ENCODE peak calls at places on chromosome 18, in five cellular contexts. One of them, this sample, is unnamed.

GRCh38 chr18:24076950-24077349 is 61.9 kb upstream of the CABYR start:
- DNase-seq in K562: no peak
- DNase-seq in A549: no peak
- DNase-seq in GM12878: no peak
- DNase-seq in HepG2: no peak
- DNase-seq in this sample: no peak

GRCh38 chr18:62183578-62184195 is 3.2 kb downstream of the PIGN start:
- DNase-seq in GM12878: no peak
- DNase-seq in HepG2: peak; percentile 44
- DNase-seq in K562: no peak
- DNase-seq in A549: peak; percentile 13
- DNase-seq in this sample: peak; percentile 79

GRCh38 chr18:55236150-55236931 is 277.1 kb upstream of the CCDC68 start:
- DNase-seq in A549: no peak
- DNase-seq in HepG2: no peak
- DNase-seq in GM12878: no peak
- DNase-seq in K562: no peak
- DNase-seq in this sample: no peak

GRCh38 chr18:42298744-42299685 is 344.0 kb downstream of the PIK3C3 start:
- DNase-seq in HepG2: peak; percentile 68
- DNase-seq in K562: peak; percentile 46
- DNase-seq in GM12878: no peak
- DNase-seq in A549: peak; percentile 15
- DNase-seq in this sample: peak; percentile 61

GRCh38 chr18:650428-650858 is 7.0 kb upstream of the TYMS start:
- DNase-seq in A549: no peak
- DNase-seq in GM12878: peak; percentile 74
- DNase-seq in K562: no peak
- DNase-seq in HepG2: no peak
- DNase-seq in this sample: no peak

GRCh38 chr18:7945882-7946281 is 378.8 kb downstream of the PTPRM start:
- DNase-seq in HepG2: peak; percentile 33
- DNase-seq in GM12878: no peak
- DNase-seq in A549: peak; percentile 57
- DNase-seq in K562: no peak
- DNase-seq in this sample: peak; percentile 89

GRCh38 chr18:63342206-63342605 is 22.6 kb upstream of the BCL2 start:
- DNase-seq in K562: peak; percentile 36
- DNase-seq in A549: peak; percentile 64
- DNase-seq in GM12878: no peak
- DNase-seq in HepG2: no peak
- DNase-seq in this sample: peak; percentile 35

GRCh38 chr18:46164920-46165319 is 60.7 kb downstream of the HAUS1 start:
- DNase-seq in GM12878: no peak
- DNase-seq in K562: no peak
- DNase-seq in HepG2: no peak
- DNase-seq in A549: no peak
- DNase-seq in this sample: no peak

GRCh38 chr18:286515-287310 is 18.9 kb upstream of the THOC1 start:
- DNase-seq in A549: no peak
- DNase-seq in HepG2: peak; percentile 20
- DNase-seq in K562: no peak
- DNase-seq in GM12878: no peak
- DNase-seq in this sample: peak; percentile 67

GRCh38 chr18:13558132-13558531 is 168.2 kb downstream of the FAM210A start:
- DNase-seq in K562: peak; percentile 47
- DNase-seq in GM12878: no peak
- DNase-seq in HepG2: peak; percentile 52
- DNase-seq in A549: peak; percentile 32
- DNase-seq in this sample: peak; percentile 40

GRCh38 chr18:13387856-13388548 is 169.4 kb downstream of the LDLRAD4 start:
- DNase-seq in HepG2: no peak
- DNase-seq in GM12878: no peak
- DNase-seq in A549: no peak
- DNase-seq in K562: no peak
- DNase-seq in this sample: peak; percentile 13

GRCh38 chr18:26631135-26631534 is 82.8 kb upstream of the KCTD1 start:
- DNase-seq in HepG2: no peak
- DNase-seq in K562: no peak
- DNase-seq in A549: no peak
- DNase-seq in GM12878: no peak
- DNase-seq in this sample: no peak

GRCh38 chr18:26436176-26437031 is 111.9 kb downstream of the KCTD1 start:
- DNase-seq in K562: no peak
- DNase-seq in GM12878: no peak
- DNase-seq in A549: peak; percentile 52
- DNase-seq in HepG2: peak; percentile 34
- DNase-seq in this sample: no peak

GRCh38 chr18:76662621-76663020 is 159.7 kb upstream of the ZNF236 start:
- DNase-seq in GM12878: no peak
- DNase-seq in A549: no peak
- DNase-seq in HepG2: no peak
- DNase-seq in K562: no peak
- DNase-seq in this sample: no peak

GRCh38 chr18:74493689-74494088 is 2.5 kb upstream of the CNDP2 start:
- DNase-seq in A549: peak; percentile 14
- DNase-seq in K562: no peak
- DNase-seq in GM12878: no peak
- DNase-seq in HepG2: peak; percentile 68
- DNase-seq in this sample: peak; percentile 54

GRCh38 chr18:13165636-13166423 is 52.7 kb upstream of the LDLRAD4 start:
- DNase-seq in A549: no peak
- DNase-seq in HepG2: no peak
- DNase-seq in GM12878: no peak
- DNase-seq in K562: no peak
- DNase-seq in this sample: no peak

GRCh38 chr18:48683661-48684060 is 144.8 kb downstream of the CTIF start:
- DNase-seq in A549: no peak
- DNase-seq in GM12878: no peak
- DNase-seq in HepG2: no peak
- DNase-seq in K562: no peak
- DNase-seq in this sample: no peak

GRCh38 chr18:35063875-35064274 is 22.7 kb downstream of the MAPRE2 start:
- DNase-seq in HepG2: no peak
- DNase-seq in K562: no peak
- DNase-seq in A549: no peak
- DNase-seq in GM12878: no peak
- DNase-seq in this sample: no peak

GRCh38 chr18:23835506-23835905 is 146.3 kb downstream of the LAMA3 start:
- DNase-seq in K562: no peak
- DNase-seq in HepG2: no peak
- DNase-seq in GM12878: no peak
- DNase-seq in A549: no peak
- DNase-seq in this sample: no peak

GRCh38 chr18:74196220-74197119 is 48.1 kb downstream of the TIMM21 start:
- DNase-seq in K562: peak; percentile 68
- DNase-seq in HepG2: peak; percentile 76
- DNase-seq in GM12878: peak; percentile 36
- DNase-seq in A549: peak; percentile 77
- DNase-seq in this sample: peak; percentile 78

GRCh38 chr18:26992920-26993319 is 127.4 kb upstream of the AQP4 start:
- DNase-seq in K562: no peak
- DNase-seq in GM12878: no peak
- DNase-seq in A549: no peak
- DNase-seq in HepG2: no peak
- DNase-seq in this sample: no peak

GRCh38 chr18:59861963-59862819 is 37.6 kb upstream of the PMAIP1 start:
- DNase-seq in HepG2: no peak
- DNase-seq in A549: no peak
- DNase-seq in K562: no peak
- DNase-seq in GM12878: peak; percentile 61
- DNase-seq in this sample: no peak
- TF ChIP-seq MYC in HepG2: no peak
- TF ChIP-seq MYC in A549: no peak
- TF ChIP-seq MYC in K562: no peak
- TF ChIP-seq MYC in GM12878: no peak
- TF ChIP-seq MYC in this sample: no peak

GRCh38 chr18:58497845-58498244 is 131.0 kb downstream of the ALPK2 start:
- DNase-seq in A549: no peak
- DNase-seq in GM12878: no peak
- DNase-seq in HepG2: no peak
- DNase-seq in K562: no peak
- DNase-seq in this sample: no peak

GRCh38 chr18:58501497-58501896 is 127.4 kb downstream of the ALPK2 start:
- DNase-seq in A549: no peak
- DNase-seq in GM12878: no peak
- DNase-seq in HepG2: no peak
- DNase-seq in K562: no peak
- DNase-seq in this sample: no peak

GRCh38 chr18:58502628-58503027 is 126.3 kb downstream of the ALPK2 start:
- DNase-seq in K562: no peak
- DNase-seq in GM12878: no peak
- DNase-seq in HepG2: no peak
- DNase-seq in A549: no peak
- DNase-seq in this sample: no peak

GRCh38 chr18:58499527-58499926 is 129.4 kb downstream of the ALPK2 start:
- DNase-seq in HepG2: no peak
- DNase-seq in A549: no peak
- DNase-seq in GM12878: no peak
- DNase-seq in K562: no peak
- DNase-seq in this sample: no peak

DNA sequence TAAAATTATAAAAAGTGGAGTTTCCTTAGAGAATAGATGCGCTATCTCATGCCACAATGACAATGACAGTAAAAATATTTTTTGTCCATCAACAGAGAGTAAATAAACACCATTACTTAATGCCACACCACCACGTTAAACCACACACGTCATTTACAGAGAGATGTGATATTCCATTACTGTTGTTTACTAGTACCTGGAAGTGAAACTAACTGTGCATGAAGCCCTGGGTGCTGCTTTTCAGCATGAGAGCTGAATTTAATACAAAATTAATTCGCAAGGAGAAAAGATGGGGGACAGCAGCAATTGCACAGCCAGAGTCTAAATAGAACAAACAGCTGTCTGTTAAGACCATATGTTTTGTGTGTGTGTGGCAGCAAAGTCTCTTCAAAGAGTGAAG is 127.9 kb downstream of the ALPK2 start:
- DNase-seq in K562: no peak
- DNase-seq in HepG2: no peak
- DNase-seq in A549: no peak
- DNase-seq in GM12878: no peak
- DNase-seq in this sample: no peak
- H3K27ac ChIP-seq in K562: no peak overlapping the region
- H3K27ac ChIP-seq in HepG2: peak overlapping the region; percentile 74
- H3K27ac ChIP-seq in A549: no peak overlapping the region
- H3K27ac ChIP-seq in GM12878: no peak overlapping the region
- H3K27ac ChIP-seq in this sample: no peak overlapping the region

GRCh38 chr18:71743634-71744033 is 800.5 kb downstream of the CBLN2 start:
- DNase-seq in K562: no peak
- DNase-seq in GM12878: no peak
- DNase-seq in A549: no peak
- DNase-seq in HepG2: no peak
- DNase-seq in this sample: no peak
- H3K9me3 ChIP-seq in K562: no peaks in the 10 kb centered on the region
- H3K9me3 ChIP-seq in GM12878: no peaks in the 10 kb centered on the region
- H3K9me3 ChIP-seq in A549: no peaks in the 10 kb centered on the region
- H3K9me3 ChIP-seq in HepG2: peaks cover 23% of the 10 kb centered on the region
- H3K9me3 ChIP-seq in this sample: no peaks in the 10 kb centered on the region

GRCh38 chr18:52937840-52938239 is 597.8 kb downstream of the DCC start:
- DNase-seq in HepG2: no peak
- DNase-seq in GM12878: no peak
- DNase-seq in A549: no peak
- DNase-seq in K562: no peak
- DNase-seq in this sample: no peak

GRCh38 chr18:52936931-52937330 is 596.9 kb downstream of the DCC start:
- DNase-seq in K562: no peak
- DNase-seq in A549: no peak
- DNase-seq in GM12878: no peak
- DNase-seq in HepG2: no peak
- DNase-seq in this sample: no peak
- TF ChIP-seq MYC in K562: no peak
- TF ChIP-seq MYC in A549: no peak
- TF ChIP-seq MYC in GM12878: no peak
- TF ChIP-seq MYC in HepG2: no peak
- TF ChIP-seq MYC in this sample: no peak

DNA sequence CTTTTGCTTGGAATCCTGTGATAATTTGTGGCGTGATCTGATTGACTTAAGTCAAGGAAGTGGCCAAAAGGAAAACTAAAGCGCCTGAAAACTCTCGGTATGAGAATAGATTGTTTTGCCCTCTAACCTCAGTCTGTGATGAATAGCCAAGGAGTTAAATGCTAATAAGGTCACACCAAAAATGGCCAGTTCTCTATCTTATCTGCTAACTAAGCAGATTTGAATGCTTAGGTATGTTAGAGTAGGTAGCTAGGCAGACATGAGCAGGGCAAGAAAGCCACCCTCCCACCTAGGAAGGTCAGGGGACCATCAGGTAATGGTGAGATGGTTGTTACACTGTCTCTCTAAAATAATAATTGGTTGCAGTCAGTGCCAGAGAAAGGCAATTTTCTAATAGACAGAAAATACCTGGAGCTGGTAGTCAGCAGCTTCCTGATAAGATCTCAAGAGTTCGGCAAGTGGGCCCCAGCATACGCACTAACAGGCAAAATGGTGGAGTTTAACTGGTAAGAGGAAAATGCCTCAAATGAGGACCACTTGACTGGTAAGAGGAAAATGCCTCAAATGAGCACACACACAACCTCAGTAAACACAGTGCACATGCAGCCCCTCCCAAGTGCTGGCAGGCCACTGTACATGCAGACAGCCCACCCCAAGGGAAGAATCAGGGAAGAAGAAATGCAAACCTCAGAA is 468.4 kb downstream of the MBD2 start:
- DNase-seq in K562: no peak
- DNase-seq in HepG2: no peak
- DNase-seq in A549: no peak
- DNase-seq in GM12878: no peak
- DNase-seq in this sample: no peak
- H3K27ac ChIP-seq in K562: no peak overlapping the region
- H3K27ac ChIP-seq in HepG2: no peak overlapping the region
- H3K27ac ChIP-seq in A549: no peak overlapping the region
- H3K27ac ChIP-seq in GM12878: no peak overlapping the region
- H3K27ac ChIP-seq in this sample: no peak overlapping the region

GRCh38 chr18:78722391-78722790 is 257.2 kb upstream of the SALL3 start:
- DNase-seq in GM12878: no peak
- DNase-seq in A549: no peak
- DNase-seq in HepG2: no peak
- DNase-seq in K562: no peak
- DNase-seq in this sample: no peak

GRCh38 chr18:78721986-78722385 is 257.6 kb upstream of the SALL3 start:
- DNase-seq in GM12878: no peak
- DNase-seq in A549: no peak
- DNase-seq in HepG2: no peak
- DNase-seq in K562: no peak
- DNase-seq in this sample: no peak

GRCh38 chr18:78721281-78721949 is 258.2 kb upstream of the SALL3 start:
- DNase-seq in GM12878: no peak
- DNase-seq in K562: no peak
- DNase-seq in HepG2: no peak
- DNase-seq in A549: no peak
- DNase-seq in this sample: no peak

GRCh38 chr18:78724214-78724834 is 255.3 kb upstream of the SALL3 start:
- DNase-seq in A549: no peak
- DNase-seq in HepG2: no peak
- DNase-seq in K562: no peak
- DNase-seq in GM12878: no peak
- DNase-seq in this sample: no peak

GRCh38 chr18:78722959-78723706 is 256.5 kb upstream of the SALL3 start:
- DNase-seq in GM12878: no peak
- DNase-seq in HepG2: no peak
- DNase-seq in A549: no peak
- DNase-seq in K562: no peak
- DNase-seq in this sample: no peak
- H3K9me3 ChIP-seq in GM12878: no peaks in the 10 kb centered on the region
- H3K9me3 ChIP-seq in HepG2: no peaks in the 10 kb centered on the region
- H3K9me3 ChIP-seq in A549: no peaks in the 10 kb centered on the region
- H3K9me3 ChIP-seq in K562: no peaks in the 10 kb centered on the region
- H3K9me3 ChIP-seq in this sample: peaks cover 2% of the 10 kb centered on the region

This sample was measured in endothelial cell of umbilical vein.